ENCODE peak calls at places on chromosomes 6 and 20, in seven cellular contexts. One of them, this sample, is unnamed.

GRCh38 chr6:36245572-36246031 is 24.3 kb upstream of the PNPLA1 start:
- DNase-seq in mesothelial cell of epicardium: no peak
- DNase-seq in astrocyte of the cerebellum: no peak
- DNase-seq in AG09309: no peak
- DNase-seq in tibial nerve: no peak
- DNase-seq in osteocyte: no peak
- DNase-seq in fibroblast of pulmonary artery: no peak
- DNase-seq in this sample: no peak

GRCh38 chr6:35050291-35050987 is 90.7 kb downstream of the TCP11 start:
- DNase-seq in mesothelial cell of epicardium: no peak
- DNase-seq in astrocyte of the cerebellum: peak
- DNase-seq in AG09309: no peak
- DNase-seq in tibial nerve: no peak
- DNase-seq in osteocyte: no peak
- DNase-seq in fibroblast of pulmonary artery: no peak
- DNase-seq in this sample: no peak

GRCh38 chr6:18186033-18186432 is 30.8 kb downstream of the KDM1B start:
- DNase-seq in mesothelial cell of epicardium: no peak
- DNase-seq in astrocyte of the cerebellum: no peak
- DNase-seq in AG09309: no peak
- DNase-seq in tibial nerve: no peak
- DNase-seq in osteocyte: no peak
- DNase-seq in fibroblast of pulmonary artery: peak
- DNase-seq in this sample: no peak

GRCh38 chr6:26028753-26029569 is 58.3 kb upstream of the HFE start:
- DNase-seq in mesothelial cell of epicardium: no peak
- DNase-seq in astrocyte of the cerebellum: no peak
- DNase-seq in AG09309: no peak
- DNase-seq in tibial nerve: no peak
- DNase-seq in osteocyte: no peak
- DNase-seq in fibroblast of pulmonary artery: no peak
- DNase-seq in this sample: no peak

GRCh38 chr20:62980970-62981369 is 25.8 kb downstream of the BHLHE23 start:
- DNase-seq in mesothelial cell of epicardium: no peak
- DNase-seq in astrocyte of the cerebellum: no peak
- DNase-seq in AG09309: no peak
- DNase-seq in tibial nerve: no peak
- DNase-seq in osteocyte: no peak
- DNase-seq in fibroblast of pulmonary artery: no peak
- DNase-seq in this sample: no peak

GRCh38 chr20:56628873-56629463 is at the start of gene TFAP2C:
- DNase-seq in mesothelial cell of epicardium: peak
- DNase-seq in astrocyte of the cerebellum: no peak
- DNase-seq in AG09309: no peak
- DNase-seq in tibial nerve: peak
- DNase-seq in osteocyte: peak
- DNase-seq in fibroblast of pulmonary artery: peak
- DNase-seq in this sample: no peak

GRCh38 chr20:37850724-37851123 is 52.2 kb upstream of the VSTM2L start:
- DNase-seq in mesothelial cell of epicardium: no peak
- DNase-seq in astrocyte of the cerebellum: no peak
- DNase-seq in AG09309: no peak
- DNase-seq in tibial nerve: no peak
- DNase-seq in osteocyte: no peak
- DNase-seq in fibroblast of pulmonary artery: peak
- DNase-seq in this sample: no peak

GRCh38 chr6:170116643-170117042 is 174.2 kb downstream of the DLL1 start:
- DNase-seq in mesothelial cell of epicardium: no peak
- DNase-seq in astrocyte of the cerebellum: no peak
- DNase-seq in AG09309: no peak
- DNase-seq in tibial nerve: no peak
- DNase-seq in osteocyte: peak
- DNase-seq in fibroblast of pulmonary artery: no peak
- DNase-seq in this sample: no peak

DNA sequence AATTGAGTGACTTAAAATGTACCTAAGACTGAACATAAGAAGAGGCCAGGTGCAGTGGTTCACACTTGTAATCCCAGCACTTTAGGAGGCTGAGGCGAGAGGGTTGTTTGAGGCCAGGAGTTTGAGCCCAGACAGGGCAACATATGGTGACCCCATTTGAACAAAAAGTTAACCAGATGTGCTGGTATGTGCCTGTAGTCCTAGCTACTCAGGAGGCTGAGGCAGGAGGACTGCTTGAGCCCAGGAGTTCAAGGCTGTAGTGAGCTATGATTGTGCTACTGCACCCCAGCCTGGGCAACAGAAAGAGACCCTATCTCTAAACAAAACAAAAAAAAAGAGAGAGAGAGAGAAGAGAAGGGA is 10.1 kb upstream of the PAQR8 start:
- DNase-seq in mesothelial cell of epicardium: no peak
- DNase-seq in astrocyte of the cerebellum: no peak
- DNase-seq in AG09309: no peak
- DNase-seq in tibial nerve: no peak
- DNase-seq in osteocyte: no peak
- DNase-seq in fibroblast of pulmonary artery: no peak
- DNase-seq in this sample: no peak
- TF ChIP-seq CTCF in mesothelial cell of epicardium: no peak
- TF ChIP-seq CTCF in astrocyte of the cerebellum: no peak
- TF ChIP-seq CTCF in AG09309: no peak
- TF ChIP-seq CTCF in tibial nerve: no peak
- TF ChIP-seq CTCF in osteocyte: no peak
- TF ChIP-seq CTCF in fibroblast of pulmonary artery: no peak
- TF ChIP-seq CTCF in this sample: no peak

DNA sequence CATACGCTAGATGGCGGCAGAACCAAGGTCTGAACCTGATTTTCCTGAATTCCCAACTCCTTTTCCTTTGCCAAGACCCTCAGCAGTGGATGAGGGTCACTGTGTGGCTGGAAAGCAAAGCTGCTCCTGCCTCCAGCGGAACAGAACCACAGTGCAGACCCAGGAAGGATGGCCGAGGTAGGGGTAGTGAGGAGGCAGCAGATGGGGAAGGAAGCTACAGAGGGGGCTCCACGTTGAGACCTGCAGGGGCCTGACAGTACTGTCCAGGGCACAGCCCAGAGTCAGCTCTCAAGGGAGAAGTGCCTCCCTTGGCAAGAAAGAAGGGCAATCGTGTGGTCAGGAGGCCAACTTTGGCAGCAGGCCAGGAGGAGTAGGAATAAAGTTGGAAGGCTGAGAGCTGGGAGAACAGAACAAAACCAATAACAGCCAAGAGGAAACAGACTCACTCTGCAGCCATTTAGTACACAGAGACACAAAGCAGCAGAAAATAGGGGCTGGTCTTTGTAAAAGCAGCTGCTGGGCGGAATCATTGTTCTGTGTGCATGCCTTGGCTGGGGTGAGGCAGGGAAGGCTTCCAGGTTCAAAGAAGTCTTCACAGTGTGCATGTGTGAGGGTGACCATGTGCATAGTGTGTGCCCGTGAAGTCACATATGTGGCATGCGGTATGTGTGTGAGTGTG is 3.1 kb downstream of the GABRR2 start:
- DNase-seq in mesothelial cell of epicardium: no peak
- DNase-seq in astrocyte of the cerebellum: peak
- DNase-seq in AG09309: no peak
- DNase-seq in tibial nerve: peak
- DNase-seq in osteocyte: no peak
- DNase-seq in fibroblast of pulmonary artery: peak
- DNase-seq in this sample: no peak
- TF ChIP-seq CTCF in mesothelial cell of epicardium: no peak
- TF ChIP-seq CTCF in astrocyte of the cerebellum: peak
- TF ChIP-seq CTCF in AG09309: peak
- TF ChIP-seq CTCF in tibial nerve: peak
- TF ChIP-seq CTCF in osteocyte: peak
- TF ChIP-seq CTCF in fibroblast of pulmonary artery: peak
- TF ChIP-seq CTCF in this sample: no peak

GRCh38 chr20:1528811-1529210 is 28.7 kb downstream of the SIRPD start:
- DNase-seq in mesothelial cell of epicardium: no peak
- DNase-seq in astrocyte of the cerebellum: no peak
- DNase-seq in AG09309: no peak
- DNase-seq in tibial nerve: no peak
- DNase-seq in osteocyte: no peak
- DNase-seq in fibroblast of pulmonary artery: peak
- DNase-seq in this sample: no peak

GRCh38 chr20:1536893-1537730 is 20.4 kb downstream of the SIRPD start:
- DNase-seq in mesothelial cell of epicardium: no peak
- DNase-seq in astrocyte of the cerebellum: no peak
- DNase-seq in AG09309: no peak
- DNase-seq in tibial nerve: no peak
- DNase-seq in osteocyte: no peak
- DNase-seq in fibroblast of pulmonary artery: no peak
- DNase-seq in this sample: no peak

GRCh38 chr20:1535420-1536175 is 21.9 kb downstream of the SIRPD start:
- DNase-seq in mesothelial cell of epicardium: no peak
- DNase-seq in astrocyte of the cerebellum: no peak
- DNase-seq in AG09309: no peak
- DNase-seq in tibial nerve: no peak
- DNase-seq in osteocyte: no peak
- DNase-seq in fibroblast of pulmonary artery: no peak
- DNase-seq in this sample: no peak

GRCh38 chr20:1537731-1538058 is 19.8 kb downstream of the SIRPD start:
- DNase-seq in mesothelial cell of epicardium: no peak
- DNase-seq in astrocyte of the cerebellum: no peak
- DNase-seq in AG09309: no peak
- DNase-seq in tibial nerve: peak
- DNase-seq in osteocyte: no peak
- DNase-seq in fibroblast of pulmonary artery: no peak
- DNase-seq in this sample: no peak

DNA sequence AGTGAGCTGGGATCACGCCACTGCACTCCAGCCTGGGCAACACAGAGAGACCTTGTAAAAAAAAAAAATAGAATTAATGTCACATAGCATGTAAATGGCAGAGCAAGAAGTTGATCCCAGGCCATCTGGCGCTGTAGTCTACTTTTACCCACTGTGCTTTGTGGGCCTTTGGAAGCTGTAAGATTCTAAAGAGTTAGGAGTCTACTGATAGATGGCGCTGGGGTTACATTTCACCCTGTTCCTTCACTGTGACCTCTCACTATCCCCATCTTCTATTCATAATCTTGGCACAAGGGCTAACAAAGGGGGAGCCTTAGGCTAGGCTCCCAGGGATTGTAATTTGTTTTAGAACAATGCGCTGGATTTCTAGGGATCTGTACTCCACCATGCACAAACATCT is 24.4 kb downstream of the SIRPD start:
- DNase-seq in mesothelial cell of epicardium: no peak
- DNase-seq in astrocyte of the cerebellum: no peak
- DNase-seq in AG09309: no peak
- DNase-seq in tibial nerve: no peak
- DNase-seq in osteocyte: no peak
- DNase-seq in fibroblast of pulmonary artery: no peak
- DNase-seq in this sample: no peak
- TF ChIP-seq CTCF in mesothelial cell of epicardium: no peak
- TF ChIP-seq CTCF in astrocyte of the cerebellum: no peak
- TF ChIP-seq CTCF in AG09309: no peak
- TF ChIP-seq CTCF in tibial nerve: no peak
- TF ChIP-seq CTCF in osteocyte: no peak
- TF ChIP-seq CTCF in fibroblast of pulmonary artery: no peak
- TF ChIP-seq CTCF in this sample: no peak

GRCh38 chr6:4124361-4124760 is 11.0 kb downstream of the ECI2 start:
- DNase-seq in mesothelial cell of epicardium: no peak
- DNase-seq in astrocyte of the cerebellum: no peak
- DNase-seq in AG09309: no peak
- DNase-seq in tibial nerve: no peak
- DNase-seq in osteocyte: no peak
- DNase-seq in fibroblast of pulmonary artery: no peak
- DNase-seq in this sample: no peak

GRCh38 chr6:4125500-4125899 is 9.9 kb downstream of the ECI2 start:
- DNase-seq in mesothelial cell of epicardium: no peak
- DNase-seq in astrocyte of the cerebellum: no peak
- DNase-seq in AG09309: no peak
- DNase-seq in tibial nerve: no peak
- DNase-seq in osteocyte: no peak
- DNase-seq in fibroblast of pulmonary artery: peak
- DNase-seq in this sample: no peak

GRCh38 chr6:4128748-4129147 is 6.6 kb downstream of the ECI2 start:
- DNase-seq in mesothelial cell of epicardium: no peak
- DNase-seq in astrocyte of the cerebellum: no peak
- DNase-seq in AG09309: no peak
- DNase-seq in tibial nerve: no peak
- DNase-seq in osteocyte: no peak
- DNase-seq in fibroblast of pulmonary artery: peak
- DNase-seq in this sample: no peak

GRCh38 chr6:4128072-4128471 is 7.3 kb downstream of the ECI2 start:
- DNase-seq in mesothelial cell of epicardium: no peak
- DNase-seq in astrocyte of the cerebellum: no peak
- DNase-seq in AG09309: no peak
- DNase-seq in tibial nerve: no peak
- DNase-seq in osteocyte: no peak
- DNase-seq in fibroblast of pulmonary artery: no peak
- DNase-seq in this sample: no peak

GRCh38 chr6:4125933-4126864 is 9.2 kb downstream of the ECI2 start:
- DNase-seq in mesothelial cell of epicardium: no peak
- DNase-seq in astrocyte of the cerebellum: peak
- DNase-seq in AG09309: peak
- DNase-seq in tibial nerve: peak
- DNase-seq in osteocyte: no peak
- DNase-seq in fibroblast of pulmonary artery: peak
- DNase-seq in this sample: no peak
- TF ChIP-seq CTCF in mesothelial cell of epicardium: no peak
- TF ChIP-seq CTCF in astrocyte of the cerebellum: peak
- TF ChIP-seq CTCF in AG09309: peak
- TF ChIP-seq CTCF in tibial nerve: no peak
- TF ChIP-seq CTCF in osteocyte: peak
- TF ChIP-seq CTCF in fibroblast of pulmonary artery: peak
- TF ChIP-seq CTCF in this sample: no peak

DNA sequence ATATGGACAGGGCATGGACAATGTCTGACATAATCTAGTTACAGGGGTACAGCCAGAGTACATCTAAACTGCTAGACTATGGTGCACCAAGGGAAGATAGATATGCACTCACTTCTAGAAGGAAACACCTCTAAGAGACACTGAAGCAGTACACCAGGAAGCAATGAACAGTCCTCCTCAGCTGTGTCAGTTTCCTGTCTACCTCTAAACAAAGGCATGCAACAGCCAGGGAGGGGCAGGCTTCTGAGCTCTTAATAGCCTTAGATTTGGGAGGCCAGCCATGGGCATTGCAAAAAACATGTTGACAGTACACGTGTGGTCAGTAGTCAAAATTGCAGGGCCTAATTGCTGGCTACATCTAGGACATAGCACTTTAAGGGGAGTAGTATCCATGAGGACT is 21.4 kb downstream of the CRYBG1 start:
- DNase-seq in mesothelial cell of epicardium: no peak
- DNase-seq in astrocyte of the cerebellum: no peak
- DNase-seq in AG09309: no peak
- DNase-seq in tibial nerve: no peak
- DNase-seq in osteocyte: no peak
- DNase-seq in fibroblast of pulmonary artery: peak
- DNase-seq in this sample: no peak
- TF ChIP-seq CTCF in mesothelial cell of epicardium: no peak
- TF ChIP-seq CTCF in astrocyte of the cerebellum: no peak
- TF ChIP-seq CTCF in AG09309: no peak
- TF ChIP-seq CTCF in tibial nerve: no peak
- TF ChIP-seq CTCF in osteocyte: no peak
- TF ChIP-seq CTCF in fibroblast of pulmonary artery: no peak
- TF ChIP-seq CTCF in this sample: no peak

GRCh38 chr6:111631930-111632460 is 26.3 kb upstream of the TRAF3IP2 start:
- DNase-seq in mesothelial cell of epicardium: no peak
- DNase-seq in astrocyte of the cerebellum: no peak
- DNase-seq in AG09309: no peak
- DNase-seq in tibial nerve: no peak
- DNase-seq in osteocyte: no peak
- DNase-seq in fibroblast of pulmonary artery: no peak
- DNase-seq in this sample: no peak
- TF ChIP-seq CTCF in mesothelial cell of epicardium: no peak
- TF ChIP-seq CTCF in astrocyte of the cerebellum: no peak
- TF ChIP-seq CTCF in AG09309: no peak
- TF ChIP-seq CTCF in tibial nerve: no peak
- TF ChIP-seq CTCF in osteocyte: no peak
- TF ChIP-seq CTCF in fibroblast of pulmonary artery: no peak
- TF ChIP-seq CTCF in this sample: no peak

This sample was measured in activated B cell treated with CpG ODN at 0.5 μM for 24 hours.